ENCODE peak calls at places on chromosomes 1 and 21, in four cellular contexts. Z is WTC11, I is K562, E is SK-N-SH. P is an unnamed sample.

GRCh38 chr1:9235123-9235513 is 544 bp downstream of the H6PD start:
- DNase-seq in Z (no peak), I (no peak), E (no peak), P (no peak)

GRCh38 chr1:10668241-10668761 is 128.1 kb downstream of the CASZ1 start:
- DNase-seq in Z (no peak), I (no peak), E (peak), P (no peak)

GRCh38 chr1:190479537-190479936 is 1.9 kb upstream of the BRINP3 start:
- DNase-seq in Z (no peak), I (no peak), E (no peak), P (no peak)

GRCh38 chr1:232509570-232509969 is 120.4 kb downstream of the SIPA1L2 start:
- DNase-seq in Z (no peak), I (no peak), E (no peak), P (no peak)

GRCh38 chr21:35050348-35051286 is 1.5 kb upstream of the RUNX1 start:
- DNase-seq in Z (no peak), I (peak), E (no peak), P (no peak)

GRCh38 chr1:165403835-165404482 is 41.0 kb downstream of the RXRG start:
- DNase-seq in Z (peak), I (peak), E (peak), P (no peak)

GRCh38 chr1:196910208-196910607 is 22.4 kb downstream of the CFHR4 start:
- DNase-seq in Z (no peak), I (no peak), E (no peak), P (no peak)

GRCh38 chr1:215568287-215568692 is 1.2 kb downstream of the KCTD3 start:
- DNase-seq in Z (no peak), I (peak), E (peak), P (no peak)

GRCh38 chr1:225677350-225678124 is 24.6 kb upstream of the ENAH start:
- DNase-seq in Z (peak), I (no peak), E (no peak), P (no peak)

GRCh38 chr1:207316622-207317510 is 4.6 kb upstream of the CD55 start:
- DNase-seq in Z (no peak), I (no peak), E (no peak), P (no peak)

GRCh38 chr1:179089827-179090482 is 8.1 kb downstream of the TOR3A start:
- DNase-seq in Z (no peak), I (no peak), E (no peak), P (no peak)

GRCh38 chr1:54922921-54923421 is 36.0 kb upstream of the DHCR24 start:
- DNase-seq in Z (no peak), I (no peak), E (no peak), P (no peak)

GRCh38 chr1:43622471-43622870 is 27.5 kb upstream of the KDM4A start:
- DNase-seq in Z (no peak), I (no peak), E (no peak), P (no peak)

GRCh38 chr1:103788377-103788776 is 38.7 kb downstream of the AMY1C start:
- DNase-seq in Z (no peak), I (no peak), E (no peak), P (no peak)

GRCh38 chr1:116424438-116424837 is 51.4 kb downstream of the ATP1A1 start:
- DNase-seq in Z (no peak), I (no peak), E (no peak), P (no peak)

GRCh38 chr1:64623750-64624445 is 121.0 kb upstream of the RAVER2 start:
- DNase-seq in Z (no peak), I (no peak), E (peak), P (no peak)

GRCh38 chr1:196535727-196536126 is 72.5 kb downstream of the KCNT2 start:
- DNase-seq in Z (peak), I (no peak), E (no peak), P (no peak)

GRCh38 chr1:69777423-69777822 is 209.7 kb downstream of the LRRC7 start:
- DNase-seq in Z (no peak), I (no peak), E (no peak), P (no peak)

GRCh38 chr1:94863297-94863911 is 43.2 kb downstream of the SLC44A3 start:
- DNase-seq in Z (no peak), I (no peak), E (no peak), P (no peak)

GRCh38 chr1:182700351-182700709 is 15.9 kb upstream of the RGS8 start:
- DNase-seq in Z (no peak), I (no peak), E (no peak), P (no peak)

GRCh38 chr1:220925707-220926106 is 46.5 kb downstream of the HLX start:
- DNase-seq in Z (no peak), I (no peak), E (no peak), P (no peak)

GRCh38 chr1:29286194-29286767 is 50.0 kb downstream of the PTPRU start:
- DNase-seq in Z (no peak), I (no peak), E (no peak), P (no peak)

GRCh38 chr1:29289493-29289892 is 53.2 kb downstream of the PTPRU start:
- DNase-seq in Z (no peak), I (no peak), E (no peak), P (no peak)

GRCh38 chr1:29292344-29292743 is 56.0 kb downstream of the PTPRU start:
- DNase-seq in Z (no peak), I (no peak), E (no peak), P (no peak)

GRCh38 chr1:29291756-29292155 is 55.4 kb downstream of the PTPRU start:
- DNase-seq in Z (no peak), I (no peak), E (no peak), P (no peak)

GRCh38 chr1:29290414-29290980 is 54.2 kb downstream of the PTPRU start:
- DNase-seq in Z (no peak), I (no peak), E (no peak), P (no peak)
- TF ChIP-seq USF1 in Z (no peak), I (no peak), E (no peak), P (no peak)

GRCh38 chr1:243422362-243422761 is 166.5 kb downstream of the SDCCAG8 start:
- DNase-seq in Z (no peak), I (no peak), E (no peak), P (no peak)

GRCh38 chr1:243420968-243421675 is 165.3 kb downstream of the SDCCAG8 start:
- DNase-seq in Z (no peak), I (no peak), E (no peak), P (no peak)

GRCh38 chr1:243416510-243416909 is 160.7 kb downstream of the SDCCAG8 start:
- DNase-seq in Z (no peak), I (no peak), E (no peak), P (no peak)

GRCh38 chr1:243420369-243420768 is 164.5 kb downstream of the SDCCAG8 start:
- DNase-seq in Z (no peak), I (no peak), E (no peak), P (no peak)

DNA sequence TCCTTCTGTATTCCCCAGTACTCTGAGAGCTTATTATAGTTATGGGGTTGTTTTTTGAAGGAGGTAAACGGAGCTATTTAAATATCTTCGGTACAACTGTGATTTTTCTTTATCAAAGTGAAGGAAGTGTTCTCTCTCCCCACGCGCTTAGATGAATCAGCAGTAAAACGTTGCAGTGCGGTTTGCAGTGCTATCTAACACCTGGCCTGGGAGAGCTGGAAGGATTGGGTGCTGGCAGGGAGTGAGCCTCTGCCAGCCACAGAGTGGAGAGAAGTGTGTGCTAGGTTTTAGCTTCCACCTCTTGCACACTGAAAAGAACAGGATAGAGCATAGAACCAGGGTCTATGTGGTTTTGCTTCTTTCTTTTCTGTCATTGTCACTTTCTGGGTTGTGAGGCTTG is 165.9 kb downstream of the SDCCAG8 start:
- DNase-seq in Z (no peak), I (no peak), E (peak), P (no peak)
- TF ChIP-seq USF1 in Z (no peak), I (no peak), E (no peak), P (no peak)

DNA sequence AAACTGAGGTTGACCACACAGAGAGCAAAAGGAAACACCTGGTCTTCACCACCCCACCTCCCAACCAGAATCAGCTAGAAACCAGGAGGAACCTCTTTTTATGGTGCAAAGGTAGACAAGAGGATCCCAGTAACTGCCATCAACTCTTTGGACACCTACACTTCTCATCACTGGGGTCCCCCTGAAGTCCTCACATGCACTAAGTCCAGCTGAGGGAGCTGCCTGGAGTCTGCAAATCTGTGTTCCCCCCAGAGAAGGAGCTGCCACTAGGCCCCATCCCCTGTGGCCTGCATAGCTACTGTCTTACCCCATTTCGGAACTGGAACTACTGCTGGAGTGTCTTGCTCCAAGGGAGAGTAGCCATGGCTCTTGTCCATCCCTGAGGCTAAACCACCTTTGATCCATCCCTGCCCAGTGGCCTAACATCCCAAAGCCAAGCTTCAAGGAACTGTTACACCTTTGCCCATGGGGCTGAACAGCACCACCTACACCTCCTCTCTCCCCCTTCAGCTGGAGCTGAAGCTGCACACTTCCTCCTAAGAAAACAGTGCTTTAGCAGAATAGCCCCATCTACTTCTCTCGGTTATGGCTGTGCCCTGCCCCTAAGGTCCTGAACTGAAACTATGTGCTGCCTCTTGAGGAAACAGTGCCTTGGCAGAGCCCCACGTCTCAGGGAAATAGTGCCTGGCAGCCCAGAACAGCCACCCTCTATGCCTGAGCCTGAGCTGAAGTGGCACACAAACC is 85.4 kb upstream of the CD53 start:
- DNase-seq in Z (no peak), I (no peak), E (no peak), P (peak)
- TF ChIP-seq USF1 in Z (no peak), I (no peak), E (no peak), P (no peak)

DNA sequence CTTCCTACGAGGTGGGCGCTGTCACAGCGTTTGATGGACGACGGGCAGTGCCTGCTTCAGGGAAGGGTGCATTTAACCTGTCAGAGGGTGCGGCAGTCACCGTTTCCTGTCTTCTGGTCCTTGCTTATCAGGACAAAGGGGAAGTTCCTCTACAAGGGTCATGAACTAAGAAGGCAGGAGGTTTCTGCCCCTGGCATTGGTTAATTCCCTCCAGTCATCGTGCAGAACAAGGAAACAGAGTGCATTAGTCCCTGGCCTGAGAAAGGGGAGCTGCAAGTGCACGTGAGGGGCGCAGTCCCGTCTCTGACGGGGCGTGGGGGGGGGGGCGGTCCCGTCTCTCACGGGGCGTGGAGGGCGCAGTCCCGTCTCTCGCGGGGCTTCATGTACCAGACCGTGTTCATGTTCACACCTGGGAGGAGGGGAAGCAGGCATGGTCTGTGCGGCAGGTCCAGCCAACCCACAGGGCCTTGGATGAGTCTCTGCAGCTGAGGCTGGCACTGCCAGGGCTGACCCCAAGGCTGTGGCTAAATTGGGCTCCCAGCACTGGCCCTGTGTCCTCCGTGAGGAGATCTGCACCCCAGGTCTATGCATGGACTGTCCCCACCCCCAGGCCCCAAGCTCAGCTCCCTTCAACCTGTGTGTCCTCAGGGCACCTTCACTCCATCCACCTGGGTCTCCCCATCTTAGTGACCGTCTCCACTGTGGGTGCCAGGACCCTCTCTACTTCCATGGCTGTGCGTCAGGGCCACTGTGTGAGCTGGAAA is 89.2 kb upstream of the COL6A1 start:
- DNase-seq in Z (no peak), I (no peak), E (no peak), P (no peak)
- TF ChIP-seq USF1 in Z (no peak), I (no peak), E (no peak), P (no peak)

DNA sequence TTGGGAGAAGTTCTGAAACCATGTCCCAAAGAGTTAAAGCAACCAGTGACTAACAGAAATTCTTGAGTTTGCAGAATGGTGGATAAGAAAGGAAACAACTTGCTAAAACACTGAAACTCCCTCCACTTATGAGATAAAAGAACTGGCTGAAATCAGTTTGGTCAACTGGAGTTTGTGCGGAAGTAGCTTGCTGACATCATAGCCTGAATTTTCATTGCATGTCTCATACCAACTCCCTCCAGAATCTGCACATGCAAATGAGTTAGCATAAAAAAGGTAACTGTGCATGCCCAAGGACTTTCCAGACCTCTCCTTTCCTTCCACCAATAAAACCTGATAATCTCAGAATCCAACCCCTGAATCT is 785.7 kb upstream of the ADGRL4 start:
- DNase-seq in Z (no peak), I (no peak), E (no peak), P (no peak)
- TF ChIP-seq USF1 in Z (no peak), I (no peak), E (no peak), P (no peak)

P was measured in GM12878.